ENCODE peak calls at places on chromosomes 1 and 21, in six cellular contexts. P is erythroblast, V is sciatic nerve, Q is HFFc6, H is hepatic stellate cell, S is ACHN. M is an unnamed sample.

GRCh38 chr1:70090146-70090545 is 115.2 kb downstream of the LRRC40 start:
- DNase-seq in S (no peak), V (no peak), Q (peak), H (no peak), P (no peak), M (no peak)

GRCh38 chr21:34589511-34590282 is 25.2 kb downstream of the RCAN1 start:
- DNase-seq in H (no peak), P (no peak), S (no peak), Q (no peak), V (no peak), M (no peak)

GRCh38 chr1:198117267-198117666 is 39.5 kb upstream of the NEK7 start:
- DNase-seq in P (no peak), S (no peak), V (no peak), H (no peak), Q (no peak), M (no peak)

GRCh38 chr1:207808322-207808705 is 56.5 kb downstream of the CD46 start:
- DNase-seq in S (no peak), P (no peak), V (no peak), Q (no peak), H (no peak), M (peak)

GRCh38 chr1:28196330-28196729 is 19.8 kb upstream of the PTAFR start:
- DNase-seq in H (no peak), V (no peak), P (no peak), S (no peak), Q (no peak), M (peak)

GRCh38 chr1:64133036-64133435 is 70.4 kb upstream of the UBE2U start:
- DNase-seq in S (peak), P (no peak), Q (peak), V (no peak), H (peak), M (no peak)

GRCh38 chr1:64515427-64515826 is 45.5 kb downstream of the CACHD1 start:
- DNase-seq in Q (peak), V (peak), S (no peak), P (no peak), H (no peak), M (peak)

GRCh38 chr1:156694563-156694962 is 10.8 kb downstream of the CRABP2 start:
- DNase-seq in P (no peak), Q (no peak), H (no peak), V (no peak), S (no peak), M (no peak)

GRCh38 chr1:172629170-172629569 is 29.7 kb upstream of the FASLG start:
- DNase-seq in S (no peak), V (no peak), P (no peak), H (no peak), Q (no peak), M (no peak)

GRCh38 chr1:47186267-47187185 is 3.3 kb downstream of the PDZK1IP1 start:
- DNase-seq in Q (no peak), P (no peak), H (no peak), S (no peak), V (no peak), M (peak)

GRCh38 chr21:45560106-45561021 is 18.1 kb upstream of the SLC19A1 start:
- DNase-seq in P (no peak), Q (no peak), H (no peak), V (peak), S (no peak), M (peak)

GRCh38 chr1:56644064-56644940 is 812 bp upstream of the PRKAA2 start:
- DNase-seq in H (no peak), V (no peak), S (peak), Q (no peak), P (no peak), M (no peak)

GRCh38 chr1:194447635-194448034 is 1261.2 kb upstream of the B3GALT2 start:
- DNase-seq in S (no peak), Q (peak), P (no peak), H (no peak), V (no peak), M (no peak)

M was measured in left lobe of liver.